ENCODE peak calls at places on chromosomes 1 and 21, in six cellular contexts. F is NB4, X is GM06990, M is uterus, R is upper lobe of left lung, L is breast epithelium. Y is an unnamed sample.

GRCh38 chr1:59485171-59485570 is 188.3 kb downstream of the FGGY start:
- DNase-seq in F (no peak), X (no peak), M (no peak), R (no peak), L (no peak), Y (no peak)

GRCh38 chr1:103788377-103788776 is 38.7 kb downstream of the AMY1C start:
- DNase-seq in F (peak), X (no peak), M (no peak), R (no peak), L (no peak), Y (peak)

GRCh38 chr1:205450448-205450847 is 5.4 kb downstream of the BLACAT1 start:
- DNase-seq in F (no peak), X (no peak), M (no peak), R (no peak), L (no peak), Y (no peak)

GRCh38 chr1:200670215-200671118 is 760 bp upstream of the DDX59 start:
- DNase-seq in F (peak), X (no peak), M (no peak), R (no peak), L (no peak), Y (peak)

GRCh38 chr21:42062543-42063022 is 8.5 kb upstream of the UMODL1 start:
- DNase-seq in F (peak), X (peak), M (no peak), R (no peak), L (peak), Y (no peak)

GRCh38 chr1:179313004-179313403 is 19.4 kb downstream of the SOAT1 start:
- DNase-seq in F (no peak), X (no peak), M (no peak), R (no peak), L (no peak), Y (no peak)

GRCh38 chr1:21894034-21894881 is 42.9 kb downstream of the HSPG2 start:
- DNase-seq in F (no peak), X (no peak), M (no peak), R (no peak), L (no peak), Y (no peak)

GRCh38 chr1:55639051-55639450 is 423.9 kb upstream of the USP24 start:
- DNase-seq in F (no peak), X (no peak), M (no peak), R (no peak), L (no peak), Y (no peak)

GRCh38 chr1:65948609-65949229 is 156.0 kb downstream of the PDE4B start:
- DNase-seq in F (peak), X (no peak), M (no peak), R (no peak), L (no peak), Y (peak)

GRCh38 chr1:16081636-16082035 is 8.2 kb upstream of the FAM131C start:
- DNase-seq in F (no peak), X (no peak), M (no peak), R (peak), L (no peak), Y (no peak)

GRCh38 chr1:26025517-26025916 is 3.9 kb downstream of the EXTL1 start:
- DNase-seq in F (no peak), X (no peak), M (no peak), R (no peak), L (no peak), Y (no peak)

GRCh38 chr21:39000496-39000895 is 182.8 kb downstream of the PSMG1 start:
- DNase-seq in F (peak), X (no peak), M (no peak), R (no peak), L (no peak), Y (no peak)

GRCh38 chr1:202063093-202063492 is 52.7 kb downstream of the ELF3 start:
- DNase-seq in F (no peak), X (no peak), M (no peak), R (no peak), L (no peak), Y (no peak)

GRCh38 chr1:24849653-24850295 is 80.3 kb downstream of the RUNX3 start:
- DNase-seq in F (peak), X (no peak), M (no peak), R (no peak), L (no peak), Y (no peak)

GRCh38 chr1:25732821-25733220 is 67.2 kb upstream of the SELENON start:
- DNase-seq in F (no peak), X (no peak), M (no peak), R (no peak), L (no peak), Y (no peak)

GRCh38 chr1:100332331-100332730 is 20.0 kb upstream of the CDC14A start:
- DNase-seq in F (no peak), X (no peak), M (no peak), R (peak), L (no peak), Y (no peak)

GRCh38 chr1:28971980-28972771 is 57.8 kb downstream of the EPB41 start:
- DNase-seq in F (no peak), X (no peak), M (peak), R (no peak), L (no peak), Y (peak)

GRCh38 chr1:22635436-22635835 is 992 bp upstream of the C1QA start:
- DNase-seq in F (no peak), X (no peak), M (no peak), R (no peak), L (no peak), Y (no peak)

GRCh38 chr1:81948495-81948894 is 147.8 kb downstream of the ADGRL2 start:
- DNase-seq in F (no peak), X (no peak), M (no peak), R (no peak), L (no peak), Y (no peak)

GRCh38 chr1:195188821-195189220 is 1419.4 kb downstream of the KCNT2 start:
- DNase-seq in F (no peak), X (no peak), M (no peak), R (no peak), L (no peak), Y (peak)

GRCh38 chr1:2206813-2207488 is 12.4 kb upstream of the FAAP20 start:
- DNase-seq in F (no peak), X (peak), M (no peak), R (peak), L (no peak), Y (no peak)

GRCh38 chr1:78303620-78304019 is 187.2 kb upstream of the PTGFR start:
- DNase-seq in F (no peak), X (no peak), M (peak), R (no peak), L (peak), Y (peak)

GRCh38 chr1:24090736-24091135 is 21.2 kb downstream of the MYOM3 start:
- DNase-seq in F (no peak), X (no peak), M (no peak), R (no peak), L (no peak), Y (no peak)

GRCh38 chr1:176494436-176494835 is 31.5 kb downstream of the PAPPA2 start:
- DNase-seq in F (no peak), X (no peak), M (no peak), R (no peak), L (no peak), Y (no peak)

GRCh38 chr1:216670118-216670870 is 52.9 kb downstream of the ESRRG start:
- DNase-seq in F (no peak), X (no peak), M (no peak), R (no peak), L (no peak), Y (peak)

GRCh38 chr1:189619682-189620332 is 857.9 kb downstream of the BRINP3 start:
- DNase-seq in F (no peak), X (no peak), M (no peak), R (no peak), L (no peak), Y (peak)

GRCh38 chr1:201011616-201012015 is 11.9 kb downstream of the KIF21B start:
- DNase-seq in F (no peak), X (no peak), M (no peak), R (no peak), L (no peak), Y (no peak)

GRCh38 chr1:229381234-229381633 is 38.4 kb upstream of the CCSAP start:
- DNase-seq in F (peak), X (no peak), M (no peak), R (no peak), L (no peak), Y (no peak)

GRCh38 chr21:16455978-16456377 is 726.2 kb downstream of the USP25 start:
- DNase-seq in F (no peak), X (no peak), M (no peak), R (no peak), L (no peak), Y (peak)

GRCh38 chr1:208654241-208654640 is 410.1 kb upstream of the PLXNA2 start:
- DNase-seq in F (peak), X (no peak), M (no peak), R (no peak), L (no peak), Y (peak)

GRCh38 chr21:34596561-34597271 is 18.2 kb downstream of the RCAN1 start:
- DNase-seq in F (no peak), X (no peak), M (no peak), R (no peak), L (no peak), Y (no peak)

GRCh38 chr1:81547912-81548303 is 252.8 kb upstream of the ADGRL2 start:
- DNase-seq in F (no peak), X (peak), M (no peak), R (no peak), L (no peak), Y (no peak)

GRCh38 chr21:42491328-42491727 is 4.7 kb downstream of the RSPH1 start:
- DNase-seq in F (no peak), X (no peak), M (no peak), R (no peak), L (no peak), Y (no peak)

GRCh38 chr1:54500030-54500389 is 48.0 kb upstream of the ACOT11 start:
- DNase-seq in F (no peak), X (no peak), M (no peak), R (peak), L (no peak), Y (no peak)

GRCh38 chr1:54497338-54497737 is 50.7 kb upstream of the ACOT11 start:
- DNase-seq in F (peak), X (no peak), M (no peak), R (no peak), L (no peak), Y (no peak)

GRCh38 chr1:54501849-54502248 is 46.2 kb upstream of the ACOT11 start:
- DNase-seq in F (no peak), X (no peak), M (no peak), R (no peak), L (no peak), Y (no peak)

GRCh38 chr1:54498383-54499096 is 49.5 kb upstream of the ACOT11 start:
- DNase-seq in F (no peak), X (no peak), M (no peak), R (no peak), L (no peak), Y (peak)

DNA sequence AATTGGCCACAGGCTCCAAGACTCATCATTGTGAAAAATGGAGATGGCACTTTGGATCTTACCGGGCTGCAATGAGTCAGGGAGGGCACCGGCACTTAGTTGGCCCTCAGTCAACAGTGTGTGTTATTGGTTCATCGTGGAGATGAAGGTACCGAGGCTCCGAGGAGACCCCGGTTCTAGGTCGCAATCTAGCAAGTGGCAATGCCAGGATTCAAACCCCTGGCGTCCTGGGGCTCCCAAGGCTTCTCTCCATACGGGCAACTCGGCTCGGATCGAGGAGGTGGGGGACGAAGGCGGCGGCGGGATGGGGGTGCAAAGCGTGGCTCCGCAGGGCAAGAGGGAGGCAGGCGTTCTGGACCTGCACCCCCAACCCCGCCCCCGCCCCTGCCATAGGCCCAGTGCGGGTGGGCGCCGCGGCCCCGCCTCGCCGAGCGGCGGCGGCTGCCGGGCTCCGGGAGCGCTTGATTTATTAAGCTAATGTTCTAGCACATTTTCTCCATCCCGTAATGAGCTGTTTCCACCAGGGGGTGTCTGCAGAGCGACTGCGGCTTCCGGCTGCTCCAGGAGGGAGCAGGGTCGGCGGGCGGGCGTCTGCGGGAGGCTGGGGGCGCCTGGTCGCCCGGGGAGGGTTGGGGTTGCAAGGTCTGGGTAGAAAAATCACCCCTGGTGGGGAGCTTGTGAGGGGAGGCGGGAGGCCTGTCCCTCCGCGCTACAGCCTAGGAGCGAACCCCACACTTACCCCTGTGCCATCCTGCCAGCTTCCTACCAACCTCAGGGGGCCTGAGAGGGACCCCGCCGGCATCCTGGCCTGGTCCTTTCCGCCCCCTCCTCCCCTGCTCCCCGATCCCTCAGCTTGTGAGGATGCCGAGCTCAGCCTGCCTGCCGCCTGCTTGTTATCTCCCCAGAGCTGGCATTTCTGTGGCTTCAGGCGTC is 48.7 kb upstream of the ACOT11 start:
- DNase-seq in F (peak), X (no peak), M (peak), R (peak), L (no peak), Y (peak)
- H3K4me3 ChIP-seq in F (peak), X (no peak), M (peak), R (no peak), L (peak), Y (peak)

GRCh38 chr1:47002211-47002610 is 21.3 kb upstream of the CYP4X1 start:
- DNase-seq in F (peak), X (no peak), M (no peak), R (no peak), L (no peak), Y (no peak)
- TF ChIP-seq CTCF in F (peak), X (peak), M (no peak), R (no peak), L (peak), Y (peak)

GRCh38 chr1:64942648-64943047 is 23.7 kb downstream of the JAK1 start:
- DNase-seq in F (no peak), X (no peak), M (no peak), R (no peak), L (no peak), Y (no peak)
- H3K4me3 ChIP-seq in F (no peak), X (no peak), M (no peak), R (no peak), L (no peak), Y (no peak)

DNA sequence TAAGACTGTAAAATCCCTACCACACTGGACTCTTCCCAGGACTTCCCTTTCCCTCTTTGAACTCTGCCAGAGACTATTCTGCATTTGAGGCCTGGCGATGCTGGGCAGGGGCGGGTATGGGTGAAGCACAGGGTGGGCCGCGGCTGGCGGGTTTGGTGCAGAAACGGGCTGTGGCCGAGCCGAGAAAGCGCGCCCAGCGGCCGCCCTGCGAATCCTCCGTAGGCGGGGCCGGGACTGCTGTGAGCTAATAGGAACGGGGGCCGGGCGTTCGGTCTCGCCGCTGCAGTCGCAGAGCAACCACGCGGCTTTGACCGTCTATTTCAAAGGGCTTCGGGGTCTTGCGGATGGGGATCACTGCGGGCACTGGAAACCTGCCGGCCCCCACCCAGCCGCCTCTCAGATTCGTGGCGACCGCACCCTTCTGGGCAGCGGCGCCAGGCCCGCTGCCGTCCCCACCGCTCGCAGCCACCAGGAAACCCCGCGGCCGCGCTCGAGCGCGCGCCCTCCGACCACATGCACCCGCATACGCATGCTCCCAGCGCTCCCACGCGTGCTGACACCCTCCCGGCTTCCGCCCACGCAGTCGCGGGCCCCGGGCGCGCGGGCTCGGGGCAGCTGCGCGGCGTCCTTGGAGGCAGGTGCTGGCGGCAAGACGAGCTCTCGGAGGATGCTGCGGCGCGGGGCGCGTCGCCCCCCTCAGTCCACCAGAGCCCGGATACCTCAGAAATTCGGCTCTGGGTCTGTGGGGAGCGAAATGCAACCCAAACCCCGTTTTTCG is 32.7 kb downstream of the DNTTIP2 start:
- DNase-seq in F (peak), X (peak), M (peak), R (peak), L (peak), Y (peak)
- TF ChIP-seq CTCF in F (no peak), X (peak), M (peak), R (peak), L (peak), Y (peak)

GRCh38 chr1:40753142-40753882 is 30.3 kb upstream of the KCNQ4 start:
- DNase-seq in F (no peak), X (peak), M (no peak), R (no peak), L (no peak), Y (no peak)
- H3K4me3 ChIP-seq in F (no peak), X (peak), M (no peak), R (no peak), L (no peak), Y (no peak)

Y was measured in astrocyte of the spinal cord.